ENCODE peak calls at places on chromosomes 16 and 17, in six cellular contexts. One of them, this sample, is unnamed.

GRCh38 chr16:1790611-1791255 is 2.8 kb downstream of the IGFALS start:
- DNase-seq in SK-N-SH: no peak
- DNase-seq in breast epithelium: no peak
- DNase-seq in GM12892: peak
- DNase-seq in suprapubic skin: no peak
- DNase-seq in GM23338: no peak
- DNase-seq in this sample: no peak

GRCh38 chr17:81386646-81387234 is 8.5 kb upstream of the BAHCC1 start:
- DNase-seq in GM23338: peak
- DNase-seq in SK-N-SH: peak
- DNase-seq in breast epithelium: no peak
- DNase-seq in suprapubic skin: no peak
- DNase-seq in GM12892: no peak
- DNase-seq in this sample: no peak

GRCh38 chr17:16282522-16282921 is 65.5 kb downstream of the PIGL start:
- DNase-seq in suprapubic skin: no peak
- DNase-seq in SK-N-SH: no peak
- DNase-seq in GM12892: no peak
- DNase-seq in GM23338: no peak
- DNase-seq in breast epithelium: no peak
- DNase-seq in this sample: no peak

GRCh38 chr17:49227436-49228261 is 2.9 kb downstream of the PHOSPHO1 start:
- DNase-seq in SK-N-SH: peak
- DNase-seq in suprapubic skin: peak
- DNase-seq in GM12892: peak
- DNase-seq in breast epithelium: no peak
- DNase-seq in GM23338: peak
- DNase-seq in this sample: peak

GRCh38 chr17:82709024-82709675 is 7.4 kb upstream of the FN3KRP start:
- DNase-seq in GM23338: no peak
- DNase-seq in SK-N-SH: peak
- DNase-seq in GM12892: no peak
- DNase-seq in breast epithelium: no peak
- DNase-seq in suprapubic skin: peak
- DNase-seq in this sample: no peak

GRCh38 chr16:4537376-4538066 is 1.1 kb downstream of the CDIP1 start:
- DNase-seq in GM23338: peak
- DNase-seq in breast epithelium: no peak
- DNase-seq in SK-N-SH: peak
- DNase-seq in GM12892: no peak
- DNase-seq in suprapubic skin: no peak
- DNase-seq in this sample: peak

GRCh38 chr17:80101946-80102706 is 745 bp downstream of the GAA start:
- DNase-seq in breast epithelium: no peak
- DNase-seq in GM12892: no peak
- DNase-seq in suprapubic skin: no peak
- DNase-seq in SK-N-SH: peak
- DNase-seq in GM23338: peak
- DNase-seq in this sample: no peak

GRCh38 chr17:67422887-67423286 is 45.8 kb downstream of the PITPNC1 start:
- DNase-seq in breast epithelium: no peak
- DNase-seq in SK-N-SH: no peak
- DNase-seq in suprapubic skin: no peak
- DNase-seq in GM23338: no peak
- DNase-seq in GM12892: no peak
- DNase-seq in this sample: no peak

GRCh38 chr17:73657473-73658116 is 13.3 kb upstream of the SDK2 start:
- DNase-seq in GM12892: no peak
- DNase-seq in breast epithelium: no peak
- DNase-seq in GM23338: peak
- DNase-seq in SK-N-SH: peak
- DNase-seq in suprapubic skin: no peak
- DNase-seq in this sample: no peak

GRCh38 chr16:24689128-24689527 is 40.3 kb upstream of the TNRC6A start:
- DNase-seq in breast epithelium: no peak
- DNase-seq in GM23338: peak
- DNase-seq in GM12892: no peak
- DNase-seq in suprapubic skin: no peak
- DNase-seq in SK-N-SH: peak
- DNase-seq in this sample: no peak

GRCh38 chr17:58330544-58330996 is 2.0 kb upstream of the TSPOAP1 start:
- DNase-seq in suprapubic skin: no peak
- DNase-seq in breast epithelium: no peak
- DNase-seq in GM23338: no peak
- DNase-seq in GM12892: peak
- DNase-seq in SK-N-SH: peak
- DNase-seq in this sample: no peak

GRCh38 chr16:69083306-69083941 is 22.0 kb upstream of the HAS3 start:
- DNase-seq in GM12892: no peak
- DNase-seq in breast epithelium: no peak
- DNase-seq in GM23338: no peak
- DNase-seq in SK-N-SH: no peak
- DNase-seq in suprapubic skin: no peak
- DNase-seq in this sample: no peak

GRCh38 chr17:79335456-79335855 is 260.8 kb downstream of the ENGASE start:
- DNase-seq in breast epithelium: no peak
- DNase-seq in SK-N-SH: no peak
- DNase-seq in GM12892: no peak
- DNase-seq in suprapubic skin: no peak
- DNase-seq in GM23338: no peak
- DNase-seq in this sample: no peak

GRCh38 chr16:15853021-15853420 is 3.8 kb downstream of the MYH11 start:
- DNase-seq in SK-N-SH: no peak
- DNase-seq in GM23338: no peak
- DNase-seq in GM12892: no peak
- DNase-seq in suprapubic skin: no peak
- DNase-seq in breast epithelium: no peak
- DNase-seq in this sample: no peak

GRCh38 chr17:78532922-78533640 is 44.1 kb downstream of the DNAH17 start:
- DNase-seq in SK-N-SH: no peak
- DNase-seq in GM12892: no peak
- DNase-seq in suprapubic skin: no peak
- DNase-seq in breast epithelium: no peak
- DNase-seq in GM23338: no peak
- DNase-seq in this sample: no peak

GRCh38 chr17:32333187-32333586 is 8.8 kb downstream of the C17orf75 start:
- DNase-seq in SK-N-SH: no peak
- DNase-seq in GM23338: no peak
- DNase-seq in GM12892: no peak
- DNase-seq in breast epithelium: no peak
- DNase-seq in suprapubic skin: no peak
- DNase-seq in this sample: no peak

GRCh38 chr17:79630821-79631639 is 20.2 kb upstream of the RBFOX3 start:
- DNase-seq in GM23338: no peak
- DNase-seq in breast epithelium: peak
- DNase-seq in suprapubic skin: peak
- DNase-seq in GM12892: peak
- DNase-seq in SK-N-SH: peak
- DNase-seq in this sample: peak

GRCh38 chr16:46947900-46948547 is 25.4 kb downstream of the DNAJA2 start:
- DNase-seq in breast epithelium: no peak
- DNase-seq in GM23338: peak
- DNase-seq in GM12892: no peak
- DNase-seq in suprapubic skin: no peak
- DNase-seq in SK-N-SH: peak
- DNase-seq in this sample: no peak

DNA sequence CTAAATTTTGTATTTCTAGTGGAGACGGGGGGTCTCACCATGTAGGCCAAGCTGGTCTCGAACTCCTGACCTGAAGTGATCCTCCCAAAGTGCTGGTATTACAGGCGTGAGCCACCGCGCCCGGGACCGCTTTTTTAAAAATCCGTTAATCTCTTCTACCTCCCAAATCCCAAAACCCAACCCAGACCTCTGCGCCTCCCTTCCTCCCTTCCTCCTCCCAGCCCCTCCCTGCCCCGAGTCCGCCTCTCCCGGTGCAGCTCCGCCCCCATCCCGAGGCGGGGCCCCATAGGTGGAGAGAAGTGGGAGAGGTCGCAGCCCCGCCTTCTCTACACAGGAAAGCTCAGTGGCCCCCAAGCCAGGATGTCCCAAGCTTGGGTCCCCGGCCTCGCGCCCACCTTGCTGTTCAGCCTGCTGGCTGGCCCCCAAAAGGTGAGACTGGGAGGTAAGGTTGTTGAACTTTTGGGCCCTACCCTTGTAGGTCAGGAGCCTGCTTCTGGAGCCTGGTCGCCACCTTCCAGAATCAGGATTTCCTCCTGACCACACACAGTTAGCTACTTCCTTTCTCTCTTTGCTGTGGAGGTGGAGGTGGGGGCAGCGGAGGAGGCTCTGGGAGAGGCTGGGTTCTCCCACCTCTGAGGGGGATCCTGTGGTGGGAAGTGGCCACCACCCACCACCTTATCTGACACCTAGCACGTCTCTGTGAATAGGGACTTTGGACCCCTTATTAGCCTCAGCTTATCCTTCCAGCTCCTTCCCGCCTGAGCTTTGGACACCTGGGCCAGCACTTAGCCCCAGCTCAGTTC is at the start of gene TMEM92:
- DNase-seq in GM12892: peak
- DNase-seq in GM23338: peak
- DNase-seq in breast epithelium: no peak
- DNase-seq in SK-N-SH: peak
- DNase-seq in suprapubic skin: no peak
- DNase-seq in this sample: no peak
- TF ChIP-seq POLR2AphosphoS5 in GM12892: no peak
- TF ChIP-seq POLR2AphosphoS5 in GM23338: peak
- TF ChIP-seq POLR2AphosphoS5 in breast epithelium: no peak
- TF ChIP-seq POLR2AphosphoS5 in SK-N-SH: no peak
- TF ChIP-seq POLR2AphosphoS5 in suprapubic skin: no peak
- TF ChIP-seq POLR2AphosphoS5 in this sample: no peak

DNA sequence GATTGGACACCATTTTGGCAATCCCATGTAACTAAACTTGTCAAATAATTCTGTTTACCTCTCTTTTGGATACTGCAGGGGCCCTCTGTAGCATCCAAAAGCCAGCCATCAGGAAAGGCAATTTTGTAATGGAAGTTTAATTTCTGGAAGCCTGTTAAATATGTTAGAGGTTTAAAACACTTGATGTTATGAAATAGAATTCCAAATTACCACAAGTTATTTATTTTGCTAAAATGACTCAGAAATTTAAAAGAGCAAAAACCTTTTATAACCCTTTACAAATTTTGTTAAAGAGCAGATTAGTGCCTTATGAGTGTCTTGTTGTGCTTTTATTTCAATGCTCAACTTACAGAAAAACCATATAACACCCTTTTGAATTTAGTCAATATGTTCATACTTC is 20.0 kb upstream of the TNFSF12 start:
- DNase-seq in suprapubic skin: no peak
- DNase-seq in GM23338: no peak
- DNase-seq in breast epithelium: no peak
- DNase-seq in GM12892: no peak
- DNase-seq in SK-N-SH: no peak
- DNase-seq in this sample: no peak
- TF ChIP-seq POLR2AphosphoS5 in suprapubic skin: no peak
- TF ChIP-seq POLR2AphosphoS5 in GM23338: no peak
- TF ChIP-seq POLR2AphosphoS5 in breast epithelium: no peak
- TF ChIP-seq POLR2AphosphoS5 in GM12892: no peak
- TF ChIP-seq POLR2AphosphoS5 in SK-N-SH: no peak
- TF ChIP-seq POLR2AphosphoS5 in this sample: no peak

DNA sequence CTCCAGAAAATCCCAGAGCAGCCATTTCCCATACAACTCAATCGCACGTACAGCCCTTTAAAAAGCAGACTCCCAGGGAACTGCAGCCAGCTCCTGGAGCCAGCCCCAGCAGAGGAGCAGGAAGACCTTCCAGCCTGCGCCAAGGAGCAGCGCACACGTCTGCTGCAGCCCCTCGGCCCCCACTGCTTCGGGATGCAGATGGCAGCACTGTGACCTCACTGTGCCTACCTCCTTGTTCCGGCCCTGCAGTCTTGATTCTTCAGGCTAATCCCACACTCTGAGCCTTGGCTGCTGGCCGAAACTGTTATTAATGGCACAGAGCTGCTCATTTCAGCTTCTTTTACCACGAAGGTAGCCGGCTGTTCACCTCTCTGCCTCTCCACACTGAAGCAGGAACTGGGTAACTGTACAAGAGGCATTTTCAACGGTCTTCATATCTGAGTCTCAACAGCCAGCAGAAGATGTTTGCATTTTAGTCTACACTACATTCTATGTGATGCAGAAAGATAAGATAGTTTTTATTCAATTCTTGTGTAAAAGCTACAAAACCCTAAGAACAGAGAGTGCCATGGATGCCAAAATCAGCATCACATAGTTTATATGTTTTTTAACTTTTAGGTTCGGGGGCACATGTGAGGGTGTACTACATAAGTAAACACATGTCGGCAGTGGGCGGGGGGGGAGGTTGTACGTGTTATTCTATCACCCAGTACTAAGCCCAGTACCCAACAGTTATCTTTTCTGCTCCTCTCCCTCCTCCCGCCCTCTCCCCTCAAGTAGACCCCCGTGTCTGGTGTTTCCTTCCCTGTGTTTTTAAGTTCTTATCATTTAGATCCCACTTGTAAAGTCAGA is 130.8 kb downstream of the ANKRD11 start:
- DNase-seq in suprapubic skin: no peak
- DNase-seq in breast epithelium: no peak
- DNase-seq in SK-N-SH: no peak
- DNase-seq in GM23338: no peak
- DNase-seq in GM12892: no peak
- DNase-seq in this sample: no peak
- TF ChIP-seq POLR2AphosphoS5 in suprapubic skin: no peak
- TF ChIP-seq POLR2AphosphoS5 in breast epithelium: no peak
- TF ChIP-seq POLR2AphosphoS5 in SK-N-SH: no peak
- TF ChIP-seq POLR2AphosphoS5 in GM23338: no peak
- TF ChIP-seq POLR2AphosphoS5 in GM12892: no peak
- TF ChIP-seq POLR2AphosphoS5 in this sample: no peak

GRCh38 chr17:57077000-57077399 is 8.0 kb upstream of the AKAP1 start:
- DNase-seq in GM23338: no peak
- DNase-seq in breast epithelium: no peak
- DNase-seq in GM12892: no peak
- DNase-seq in SK-N-SH: no peak
- DNase-seq in suprapubic skin: no peak
- DNase-seq in this sample: no peak

GRCh38 chr17:57078274-57078673 is 6.8 kb upstream of the AKAP1 start:
- DNase-seq in GM23338: no peak
- DNase-seq in suprapubic skin: no peak
- DNase-seq in breast epithelium: no peak
- DNase-seq in GM12892: no peak
- DNase-seq in SK-N-SH: no peak
- DNase-seq in this sample: no peak

GRCh38 chr17:57073626-57074025 is 11.4 kb upstream of the AKAP1 start:
- DNase-seq in GM12892: no peak
- DNase-seq in breast epithelium: no peak
- DNase-seq in SK-N-SH: no peak
- DNase-seq in suprapubic skin: no peak
- DNase-seq in GM23338: no peak
- DNase-seq in this sample: no peak

GRCh38 chr17:57075193-57075592 is 9.9 kb upstream of the AKAP1 start:
- DNase-seq in SK-N-SH: no peak
- DNase-seq in GM23338: no peak
- DNase-seq in breast epithelium: no peak
- DNase-seq in suprapubic skin: no peak
- DNase-seq in GM12892: no peak
- DNase-seq in this sample: no peak

DNA sequence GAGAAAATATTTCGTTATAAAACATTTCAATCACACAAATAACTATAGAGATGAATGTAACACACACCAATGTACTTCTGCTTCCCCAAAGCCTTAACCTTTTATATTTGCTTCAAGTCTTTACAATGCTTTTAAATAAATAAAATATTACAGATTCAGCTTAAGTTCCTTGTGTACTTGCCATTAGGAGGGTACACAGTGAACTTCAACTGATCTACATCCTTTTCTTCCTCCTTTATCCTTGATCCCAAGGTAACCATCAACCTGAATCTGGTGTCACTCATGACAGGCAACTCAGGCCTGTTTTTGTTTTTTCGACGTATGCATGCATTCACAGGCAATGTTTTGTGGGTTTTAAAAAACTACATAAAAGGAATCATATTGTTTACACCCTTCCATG is 9.3 kb upstream of the AKAP1 start:
- DNase-seq in suprapubic skin: no peak
- DNase-seq in breast epithelium: no peak
- DNase-seq in GM12892: no peak
- DNase-seq in SK-N-SH: no peak
- DNase-seq in GM23338: no peak
- DNase-seq in this sample: no peak
- TF ChIP-seq POLR2AphosphoS5 in suprapubic skin: no peak
- TF ChIP-seq POLR2AphosphoS5 in breast epithelium: no peak
- TF ChIP-seq POLR2AphosphoS5 in GM12892: no peak
- TF ChIP-seq POLR2AphosphoS5 in SK-N-SH: no peak
- TF ChIP-seq POLR2AphosphoS5 in GM23338: no peak
- TF ChIP-seq POLR2AphosphoS5 in this sample: no peak